ENCODE peak calls at places on chromosomes 11 and 22, in five cellular contexts. One of them, this sample, is unnamed.
A peak's percentile ranks its signal among the peaks of the same experiment; 100 is the strongest.

GRCh38 chr22:17589810-17590375 is 26.6 kb downstream of the SLC25A18 start:
- DNase-seq in CD4-positive, CD25-positive, alpha-beta regulatory T cell: no peak
- DNase-seq in CD8-positive, alpha-beta T cell: no peak
- DNase-seq in GM23248: no peak
- DNase-seq in neural progenitor cell: no peak
- DNase-seq in this sample: no peak

GRCh38 chr11:59710136-59710847 is 3.4 kb downstream of the OR10V1 start:
- DNase-seq in CD4-positive, CD25-positive, alpha-beta regulatory T cell: no peak
- DNase-seq in CD8-positive, alpha-beta T cell: no peak
- DNase-seq in GM23248: no peak
- DNase-seq in neural progenitor cell: no peak
- DNase-seq in this sample: no peak

GRCh38 chr22:48742556-48743343 is 1084.9 kb downstream of the BRD1 start:
- DNase-seq in CD4-positive, CD25-positive, alpha-beta regulatory T cell: no peak
- DNase-seq in CD8-positive, alpha-beta T cell: no peak
- DNase-seq in GM23248: no peak
- DNase-seq in neural progenitor cell: no peak
- DNase-seq in this sample: no peak

GRCh38 chr22:42328130-42328821 is 57.8 kb upstream of the TCF20 start:
- DNase-seq in CD4-positive, CD25-positive, alpha-beta regulatory T cell: no peak
- DNase-seq in CD8-positive, alpha-beta T cell: no peak
- DNase-seq in GM23248: no peak
- DNase-seq in neural progenitor cell: no peak
- DNase-seq in this sample: no peak

GRCh38 chr22:19983701-19984100 is 32.9 kb downstream of the ARVCF start:
- DNase-seq in CD4-positive, CD25-positive, alpha-beta regulatory T cell: no peak
- DNase-seq in CD8-positive, alpha-beta T cell: no peak
- DNase-seq in GM23248: peak; percentile 25
- DNase-seq in neural progenitor cell: no peak
- DNase-seq in this sample: no peak

GRCh38 chr11:116427337-116427902 is 345.4 kb downstream of the BUD13 start:
- DNase-seq in CD4-positive, CD25-positive, alpha-beta regulatory T cell: no peak
- DNase-seq in CD8-positive, alpha-beta T cell: no peak
- DNase-seq in GM23248: no peak
- DNase-seq in neural progenitor cell: no peak
- DNase-seq in this sample: no peak

GRCh38 chr11:117557321-117557720 is 229.7 kb downstream of the CEP164 start:
- DNase-seq in CD4-positive, CD25-positive, alpha-beta regulatory T cell: no peak
- DNase-seq in CD8-positive, alpha-beta T cell: no peak
- DNase-seq in GM23248: no peak
- DNase-seq in neural progenitor cell: no peak
- DNase-seq in this sample: no peak

GRCh38 chr11:123532131-123532530 is 102.1 kb downstream of the GRAMD1B start:
- DNase-seq in CD4-positive, CD25-positive, alpha-beta regulatory T cell: no peak
- DNase-seq in CD8-positive, alpha-beta T cell: no peak
- DNase-seq in GM23248: no peak
- DNase-seq in neural progenitor cell: no peak
- DNase-seq in this sample: no peak

GRCh38 chr11:19606856-19607655 is 105.6 kb upstream of the NAV2 start:
- DNase-seq in CD4-positive, CD25-positive, alpha-beta regulatory T cell: no peak
- DNase-seq in CD8-positive, alpha-beta T cell: no peak
- DNase-seq in GM23248: no peak
- DNase-seq in neural progenitor cell: no peak
- DNase-seq in this sample: no peak

GRCh38 chr11:45843158-45843924 is 3.9 kb upstream of the CRY2 start:
- DNase-seq in CD4-positive, CD25-positive, alpha-beta regulatory T cell: peak; percentile 91
- DNase-seq in CD8-positive, alpha-beta T cell: peak; percentile 81
- DNase-seq in GM23248: peak; percentile 96
- DNase-seq in neural progenitor cell: peak; percentile 91
- DNase-seq in this sample: peak; percentile 98

GRCh38 chr11:43119275-43119970 is 192.4 kb upstream of the API5 start:
- DNase-seq in CD4-positive, CD25-positive, alpha-beta regulatory T cell: no peak
- DNase-seq in CD8-positive, alpha-beta T cell: no peak
- DNase-seq in GM23248: no peak
- DNase-seq in neural progenitor cell: no peak
- DNase-seq in this sample: no peak

GRCh38 chr11:121592708-121593107 is 139.9 kb upstream of the SORL1-AS1 start:
- DNase-seq in CD4-positive, CD25-positive, alpha-beta regulatory T cell: no peak
- DNase-seq in CD8-positive, alpha-beta T cell: no peak
- DNase-seq in GM23248: peak; percentile 20
- DNase-seq in neural progenitor cell: no peak
- DNase-seq in this sample: no peak

GRCh38 chr11:101487775-101488174 is 96.0 kb downstream of the TRPC6 start:
- DNase-seq in CD4-positive, CD25-positive, alpha-beta regulatory T cell: no peak
- DNase-seq in CD8-positive, alpha-beta T cell: no peak
- DNase-seq in GM23248: peak; percentile 81
- DNase-seq in neural progenitor cell: no peak
- DNase-seq in this sample: peak; percentile 59

GRCh38 chr11:76030286-76030685 is 176.0 kb downstream of the WNT11 start:
- DNase-seq in CD4-positive, CD25-positive, alpha-beta regulatory T cell: no peak
- DNase-seq in CD8-positive, alpha-beta T cell: no peak
- DNase-seq in GM23248: no peak
- DNase-seq in neural progenitor cell: no peak
- DNase-seq in this sample: peak; percentile 75

GRCh38 chr11:132064987-132065620 is 694.7 kb downstream of the NTM start:
- DNase-seq in CD4-positive, CD25-positive, alpha-beta regulatory T cell: no peak
- DNase-seq in CD8-positive, alpha-beta T cell: no peak
- DNase-seq in GM23248: peak; percentile 97
- DNase-seq in neural progenitor cell: no peak
- DNase-seq in this sample: peak; percentile 98

GRCh38 chr22:49811014-49811791 is 16.5 kb downstream of the BRD1 start:
- DNase-seq in CD4-positive, CD25-positive, alpha-beta regulatory T cell: no peak
- DNase-seq in CD8-positive, alpha-beta T cell: no peak
- DNase-seq in GM23248: no peak
- DNase-seq in neural progenitor cell: no peak
- DNase-seq in this sample: no peak
- H3K4me1 ChIP-seq in CD4-positive, CD25-positive, alpha-beta regulatory T cell: peaks cover 47% of the 10 kb centered on the region
- H3K4me1 ChIP-seq in CD8-positive, alpha-beta T cell: peaks cover 64% of the 10 kb centered on the region
- H3K4me1 ChIP-seq in GM23248: peaks cover 4% of the 10 kb centered on the region
- H3K4me1 ChIP-seq in neural progenitor cell: no peaks in the 10 kb centered on the region
- H3K4me1 ChIP-seq in this sample: peaks cover 21% of the 10 kb centered on the region

DNA sequence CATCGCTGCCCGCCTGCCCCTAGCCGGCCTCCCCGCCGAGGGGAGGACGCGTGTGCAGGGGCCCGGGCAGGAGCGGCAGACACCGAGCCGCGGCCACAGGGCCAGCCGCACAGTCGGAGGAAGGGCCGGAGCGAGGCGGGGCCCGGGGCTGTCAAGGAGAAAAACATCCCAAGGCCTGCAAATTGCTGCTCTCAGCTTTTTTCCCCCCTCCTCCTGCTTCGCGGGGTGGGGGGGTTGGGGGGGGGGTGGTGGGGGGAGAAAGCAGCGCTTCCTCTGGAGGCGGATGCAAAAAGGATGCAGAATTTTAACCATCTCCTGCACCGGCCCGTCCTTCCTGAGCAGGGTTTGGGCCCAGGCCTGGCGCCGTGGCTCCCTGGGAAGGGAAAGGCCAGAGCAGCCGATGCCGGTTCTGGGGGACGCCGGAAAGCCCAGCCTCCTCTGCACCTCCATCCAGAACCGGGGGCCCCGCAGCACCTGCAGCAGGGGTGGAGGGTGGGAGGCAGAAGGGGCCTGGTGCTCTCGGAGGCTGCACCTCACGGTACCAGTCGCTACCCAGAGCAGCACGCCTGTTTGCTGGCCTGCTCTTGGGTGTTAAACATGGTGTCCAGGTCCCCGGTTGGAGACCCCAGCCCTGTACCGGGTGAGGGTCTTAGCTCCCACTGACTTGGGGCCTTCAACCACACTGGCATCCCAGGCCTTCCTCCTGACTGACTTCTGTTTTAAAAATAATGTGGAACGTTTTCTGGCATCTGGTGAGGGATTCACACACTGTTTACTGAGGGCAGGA is 77.3 kb upstream of the WNT7B start:
- DNase-seq in CD4-positive, CD25-positive, alpha-beta regulatory T cell: peak; percentile 56
- DNase-seq in CD8-positive, alpha-beta T cell: no peak
- DNase-seq in GM23248: peak; percentile 89
- DNase-seq in neural progenitor cell: no peak
- DNase-seq in this sample: peak; percentile 87
- H3K4me1 ChIP-seq in CD4-positive, CD25-positive, alpha-beta regulatory T cell: peaks cover 61% of the 10 kb centered on the region
- H3K4me1 ChIP-seq in CD8-positive, alpha-beta T cell: peaks cover 57% of the 10 kb centered on the region
- H3K4me1 ChIP-seq in GM23248: peaks cover 57% of the 10 kb centered on the region
- H3K4me1 ChIP-seq in neural progenitor cell: no peaks in the 10 kb centered on the region
- H3K4me1 ChIP-seq in this sample: peaks cover 69% of the 10 kb centered on the region

GRCh38 chr11:110141812-110142211 is 48.6 kb downstream of the ZC3H12C start:
- DNase-seq in CD4-positive, CD25-positive, alpha-beta regulatory T cell: no peak
- DNase-seq in CD8-positive, alpha-beta T cell: no peak
- DNase-seq in GM23248: peak; percentile 7
- DNase-seq in neural progenitor cell: no peak
- DNase-seq in this sample: no peak
- H3K4me1 ChIP-seq in CD4-positive, CD25-positive, alpha-beta regulatory T cell: no peaks in the 10 kb centered on the region
- H3K4me1 ChIP-seq in CD8-positive, alpha-beta T cell: no peaks in the 10 kb centered on the region
- H3K4me1 ChIP-seq in GM23248: no peaks in the 10 kb centered on the region
- H3K4me1 ChIP-seq in neural progenitor cell: no peaks in the 10 kb centered on the region
- H3K4me1 ChIP-seq in this sample: no peaks in the 10 kb centered on the region

GRCh38 chr11:27217496-27217895 is 145.5 kb downstream of the CCDC34 start:
- DNase-seq in CD4-positive, CD25-positive, alpha-beta regulatory T cell: no peak
- DNase-seq in CD8-positive, alpha-beta T cell: no peak
- DNase-seq in GM23248: no peak
- DNase-seq in neural progenitor cell: no peak
- DNase-seq in this sample: no peak
- H3K4me1 ChIP-seq in CD4-positive, CD25-positive, alpha-beta regulatory T cell: no peaks in the 10 kb centered on the region
- H3K4me1 ChIP-seq in CD8-positive, alpha-beta T cell: no peaks in the 10 kb centered on the region
- H3K4me1 ChIP-seq in GM23248: peaks cover 62% of the 10 kb centered on the region
- H3K4me1 ChIP-seq in neural progenitor cell: peaks cover 37% of the 10 kb centered on the region
- H3K4me1 ChIP-seq in this sample: peaks cover 31% of the 10 kb centered on the region

DNA sequence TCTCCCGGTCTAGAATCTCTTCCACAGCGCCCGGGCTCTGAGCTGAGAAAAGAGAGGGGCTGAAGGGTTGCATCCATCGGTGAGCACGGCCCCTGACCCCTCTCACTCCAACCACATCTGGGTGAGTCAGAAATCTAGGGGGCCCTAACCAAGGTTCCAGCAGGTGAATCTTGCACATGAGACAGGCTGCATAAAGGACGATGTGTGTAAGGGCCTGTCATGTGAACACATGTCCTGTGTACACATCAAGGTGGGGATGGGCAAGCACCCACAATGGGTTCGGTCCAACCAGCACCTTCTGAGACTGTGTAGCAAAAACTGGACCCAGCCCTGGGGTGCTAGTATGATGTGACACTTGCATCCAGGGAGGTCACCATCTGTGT is 1.2 kb downstream of the BET1L start:
- DNase-seq in CD4-positive, CD25-positive, alpha-beta regulatory T cell: no peak
- DNase-seq in CD8-positive, alpha-beta T cell: no peak
- DNase-seq in GM23248: no peak
- DNase-seq in neural progenitor cell: no peak
- DNase-seq in this sample: no peak
- H3K4me1 ChIP-seq in CD4-positive, CD25-positive, alpha-beta regulatory T cell: peaks cover 71% of the 10 kb centered on the region
- H3K4me1 ChIP-seq in CD8-positive, alpha-beta T cell: peaks cover 65% of the 10 kb centered on the region
- H3K4me1 ChIP-seq in GM23248: peaks cover 27% of the 10 kb centered on the region
- H3K4me1 ChIP-seq in neural progenitor cell: peaks cover 11% of the 10 kb centered on the region
- H3K4me1 ChIP-seq in this sample: peaks cover 48% of the 10 kb centered on the region

GRCh38 chr11:71452354-71453020 is 516 bp upstream of the NADSYN1 start:
- DNase-seq in CD4-positive, CD25-positive, alpha-beta regulatory T cell: peak; percentile 80
- DNase-seq in CD8-positive, alpha-beta T cell: peak; percentile 23
- DNase-seq in GM23248: peak; percentile 48
- DNase-seq in neural progenitor cell: peak; percentile 67
- DNase-seq in this sample: peak; percentile 2
- H3K4me1 ChIP-seq in CD4-positive, CD25-positive, alpha-beta regulatory T cell: peaks cover 61% of the 10 kb centered on the region
- H3K4me1 ChIP-seq in CD8-positive, alpha-beta T cell: peaks cover 38% of the 10 kb centered on the region
- H3K4me1 ChIP-seq in GM23248: peaks cover 3% of the 10 kb centered on the region
- H3K4me1 ChIP-seq in neural progenitor cell: peaks cover 16% of the 10 kb centered on the region
- H3K4me1 ChIP-seq in this sample: peaks cover 37% of the 10 kb centered on the region

This sample was measured in adipocyte.